ENCODE peak calls at places on chromosomes 7 and 10, in nine cellular contexts. S is mucosa of gallbladder; B is ACHN; L is CD4-positive, CD25-positive, alpha-beta regulatory T cell; J is activated naive CD4-positive, alpha-beta T cell treated with anti-CD3 and anti-CD28 coated beads, Interleukin-2, amount 10 ng/mL, durations not matched to agents 7 days and 5 days; V is NCI-H1092; P is IMR-90; U is A549; F is ascending aorta. I is an unnamed sample.

GRCh38 chr7:4707134-4707651 is 25.1 kb downstream of the FOXK1 start:
- DNase-seq in V (no peak), L (no peak), F (no peak), J (no peak), S (no peak), B (no peak), U (no peak), P (no peak), I (no peak)

GRCh38 chr10:127196227-127196954 is at the start of gene INSYN2A:
- DNase-seq in L (no peak), S (no peak), U (peak), V (no peak), F (no peak), J (no peak), P (peak), B (peak), I (no peak)

GRCh38 chr10:12934777-12935176 is 66.7 kb downstream of the CCDC3 start:
- DNase-seq in P (peak), F (no peak), U (no peak), J (no peak), V (no peak), B (no peak), S (no peak), L (no peak), I (no peak)

GRCh38 chr7:30562498-30562897 is 32.2 kb upstream of the GARS1 start:
- DNase-seq in V (no peak), J (no peak), P (peak), U (no peak), F (no peak), S (no peak), L (no peak), B (peak), I (no peak)

GRCh38 chr7:74038194-74038961 is 10.4 kb downstream of the ELN start:
- DNase-seq in P (no peak), J (no peak), F (no peak), B (no peak), U (no peak), L (no peak), S (no peak), V (no peak), I (no peak)

GRCh38 chr10:85646312-85646711 is 720.3 kb downstream of the GRID1 start:
- DNase-seq in V (peak), S (no peak), U (no peak), J (no peak), L (no peak), B (peak), P (no peak), F (no peak), I (no peak)

GRCh38 chr7:17530741-17531417 is 232.4 kb downstream of the AHR start:
- DNase-seq in P (peak), B (peak), S (no peak), V (no peak), L (peak), J (no peak), U (no peak), F (no peak), I (peak)

GRCh38 chr10:131824371-131825149 is 76.2 kb upstream of the PPP2R2D start:
- DNase-seq in B (no peak), V (no peak), U (peak), F (no peak), J (no peak), L (no peak), S (no peak), P (no peak), I (no peak)

GRCh38 chr7:18345641-18346234 is 149.8 kb upstream of the HDAC9 start:
- DNase-seq in L (peak), U (peak), V (peak), P (peak), S (no peak), F (no peak), B (peak), J (peak), I (peak)

GRCh38 chr7:29285451-29285807 is 90.9 kb downstream of the CHN2 start:
- DNase-seq in P (peak), U (peak), L (no peak), J (peak), S (no peak), F (no peak), V (no peak), B (peak), I (peak)

GRCh38 chr7:123979876-123980275 is 53.0 kb downstream of the TMEM229A start:
- DNase-seq in P (no peak), J (no peak), F (no peak), V (no peak), L (no peak), B (peak), U (no peak), S (no peak), I (no peak)

GRCh38 chr7:24737281-24737680 is 20.0 kb downstream of the GSDME start:
- DNase-seq in F (no peak), P (no peak), L (no peak), S (no peak), J (no peak), U (no peak), B (no peak), V (no peak), I (no peak)

GRCh38 chr10:17220652-17221100 is 7.4 kb upstream of the VIM start:
- DNase-seq in V (no peak), U (no peak), S (no peak), F (no peak), J (no peak), B (no peak), P (peak), L (no peak), I (no peak)

GRCh38 chr10:24305551-24306506 is 96.9 kb downstream of the KIAA1217 start:
- DNase-seq in B (no peak), P (peak), U (no peak), V (no peak), F (no peak), J (no peak), S (no peak), L (no peak), I (no peak)

GRCh38 chr10:44703241-44704155 is 207.6 kb upstream of the TMEM72 start:
- DNase-seq in B (no peak), V (no peak), S (no peak), U (no peak), P (peak), L (no peak), J (no peak), F (no peak), I (no peak)

GRCh38 chr10:58856508-58857240 is 319.8 kb upstream of the PHYHIPL start:
- DNase-seq in P (peak), U (peak), J (no peak), V (no peak), S (no peak), B (peak), L (no peak), F (peak), I (no peak)

GRCh38 chr10:44339218-44339617 is 45.7 kb downstream of the CXCL12 start:
- DNase-seq in J (no peak), L (no peak), F (no peak), B (no peak), U (no peak), V (no peak), S (no peak), P (peak), I (no peak)

GRCh38 chr7:134513169-134513752 is 14.1 kb upstream of the AKR1B10 start:
- DNase-seq in B (peak), P (peak), F (no peak), J (peak), L (peak), V (no peak), S (no peak), U (peak), I (peak)

GRCh38 chr7:101255841-101256240 is 11.0 kb upstream of the FIS1 start:
- DNase-seq in L (no peak), V (no peak), F (no peak), J (no peak), S (no peak), P (no peak), B (no peak), U (no peak), I (no peak)

GRCh38 chr10:89213191-89213808 is 6.2 kb upstream of the CH25H start:
- DNase-seq in U (peak), F (no peak), B (peak), J (no peak), V (no peak), P (peak), L (peak), S (no peak), I (peak)

GRCh38 chr7:88306590-88307048 is at the start of gene STEAP4:
- DNase-seq in V (no peak), B (peak), L (no peak), F (peak), S (peak), P (peak), J (peak), U (no peak), I (no peak)

GRCh38 chr7:131212114-131212513 is 115.6 kb upstream of the MKLN1 start:
- DNase-seq in F (no peak), L (no peak), S (no peak), V (no peak), J (no peak), P (peak), U (no peak), B (peak), I (no peak)

GRCh38 chr7:91636129-91636724 is 244.3 kb downstream of the MTERF1 start:
- DNase-seq in B (peak), V (no peak), L (no peak), U (no peak), S (no peak), J (no peak), P (no peak), F (no peak), I (peak)

GRCh38 chr7:23216021-23216420 is 30.6 kb upstream of the GPNMB start:
- DNase-seq in F (peak), V (no peak), S (peak), L (no peak), J (no peak), U (no peak), B (no peak), P (no peak), I (no peak)

GRCh38 chr7:97639036-97639435 is 92.8 kb upstream of the TAC1 start:
- DNase-seq in V (no peak), S (no peak), F (no peak), L (no peak), B (no peak), P (no peak), U (no peak), J (no peak), I (no peak)

GRCh38 chr7:27520828-27521790 is 141.6 kb downstream of the HIBADH start:
- DNase-seq in U (no peak), B (no peak), V (no peak), P (peak), F (no peak), J (no peak), L (no peak), S (peak), I (no peak)

GRCh38 chr7:142898377-142899235 is 13.1 kb upstream of the TRPV6 start:
- DNase-seq in U (no peak), L (no peak), P (no peak), V (no peak), S (peak), J (no peak), B (no peak), F (no peak), I (no peak)